ENCODE peak calls at places on chromosomes 4 and X, in seven cellular contexts. J is adrenal gland, F is kidney, N is foreskin fibroblast, R is HCT116, O is sigmoid colon, B is astrocyte. E is an unnamed sample.

GRCh38 chr4:26206339-26206738 is 114.5 kb upstream of the RBPJ start:
- DNase-seq in J (no peak), F (no peak), N (peak), R (no peak), O (peak), B (peak), E (no peak)

GRCh38 chr4:81724925-81725329 is 253.2 kb upstream of the RASGEF1B start:
- DNase-seq in J (peak), F (peak), N (no peak), R (no peak), O (peak), B (no peak), E (peak)

GRCh38 chr4:138398297-138398696 is 156.1 kb upstream of the SLC7A11 start:
- DNase-seq in J (no peak), F (no peak), N (no peak), R (no peak), O (no peak), B (no peak), E (peak)

GRCh38 chr4:55012363-55013255 is 112.8 kb downstream of the KDR start:
- DNase-seq in J (no peak), F (no peak), N (no peak), R (no peak), O (no peak), B (no peak), E (no peak)

GRCh38 chrX:118566359-118566758 is 70.7 kb downstream of the DOCK11 start:
- DNase-seq in J (no peak), F (no peak), N (peak), R (no peak), O (no peak), B (peak), E (no peak)

GRCh38 chr4:173318648-173319211 is 15.4 kb downstream of the HMGB2 start:
- DNase-seq in J (no peak), F (no peak), N (no peak), R (peak), O (no peak), B (peak), E (peak)

GRCh38 chrX:33041141-33041540 is 170.2 kb downstream of the DMD start:
- DNase-seq in J (no peak), F (no peak), N (no peak), R (no peak), O (no peak), B (no peak), E (no peak)

GRCh38 chr4:95758001-95758400 is 81.9 kb upstream of the PDHA2 start:
- DNase-seq in J (no peak), F (no peak), N (no peak), R (no peak), O (no peak), B (no peak), E (no peak)

GRCh38 chr4:140118931-140119640 is 34.9 kb downstream of the MAML3 start:
- DNase-seq in J (no peak), F (no peak), N (no peak), R (no peak), O (no peak), B (no peak), E (no peak)

GRCh38 chr4:38013461-38014366 is 53.5 kb downstream of the PTTG2 start:
- DNase-seq in J (peak), F (no peak), N (no peak), R (peak), O (peak), B (peak), E (peak)

GRCh38 chr4:97912151-97912550 is 231.1 kb downstream of the STPG2 start:
- DNase-seq in J (no peak), F (no peak), N (no peak), R (no peak), O (no peak), B (no peak), E (no peak)

GRCh38 chr4:54227261-54228063 is 1.6 kb upstream of the PDGFRA start:
- DNase-seq in J (no peak), F (peak), N (peak), R (no peak), O (peak), B (peak), E (peak)

GRCh38 chr4:31020363-31020762 is 300.2 kb downstream of the PCDH7 start:
- DNase-seq in J (no peak), F (no peak), N (no peak), R (no peak), O (no peak), B (no peak), E (no peak)

GRCh38 chrX:134727363-134727762 is 69.1 kb upstream of the PLAC1 start:
- DNase-seq in J (no peak), F (no peak), N (no peak), R (no peak), O (no peak), B (no peak), E (peak)

GRCh38 chr4:121034010-121034409 is 38.3 kb downstream of the NDNF start:
- DNase-seq in J (peak), F (no peak), N (peak), R (no peak), O (no peak), B (peak), E (peak)

GRCh38 chr4:141074098-141074878 is 59.0 kb downstream of the RNF150 start:
- DNase-seq in J (peak), F (no peak), N (no peak), R (no peak), O (no peak), B (peak), E (no peak)

GRCh38 chrX:153944800-153945150 is 332 bp upstream of the RENBP start:
- DNase-seq in J (no peak), F (no peak), N (no peak), R (no peak), O (no peak), B (no peak), E (no peak)
- H3K4me3 ChIP-seq in J (no peak), F (no peak), N (no peak), R (no peak), O (peak), B (no peak), E (no peak)

DNA sequence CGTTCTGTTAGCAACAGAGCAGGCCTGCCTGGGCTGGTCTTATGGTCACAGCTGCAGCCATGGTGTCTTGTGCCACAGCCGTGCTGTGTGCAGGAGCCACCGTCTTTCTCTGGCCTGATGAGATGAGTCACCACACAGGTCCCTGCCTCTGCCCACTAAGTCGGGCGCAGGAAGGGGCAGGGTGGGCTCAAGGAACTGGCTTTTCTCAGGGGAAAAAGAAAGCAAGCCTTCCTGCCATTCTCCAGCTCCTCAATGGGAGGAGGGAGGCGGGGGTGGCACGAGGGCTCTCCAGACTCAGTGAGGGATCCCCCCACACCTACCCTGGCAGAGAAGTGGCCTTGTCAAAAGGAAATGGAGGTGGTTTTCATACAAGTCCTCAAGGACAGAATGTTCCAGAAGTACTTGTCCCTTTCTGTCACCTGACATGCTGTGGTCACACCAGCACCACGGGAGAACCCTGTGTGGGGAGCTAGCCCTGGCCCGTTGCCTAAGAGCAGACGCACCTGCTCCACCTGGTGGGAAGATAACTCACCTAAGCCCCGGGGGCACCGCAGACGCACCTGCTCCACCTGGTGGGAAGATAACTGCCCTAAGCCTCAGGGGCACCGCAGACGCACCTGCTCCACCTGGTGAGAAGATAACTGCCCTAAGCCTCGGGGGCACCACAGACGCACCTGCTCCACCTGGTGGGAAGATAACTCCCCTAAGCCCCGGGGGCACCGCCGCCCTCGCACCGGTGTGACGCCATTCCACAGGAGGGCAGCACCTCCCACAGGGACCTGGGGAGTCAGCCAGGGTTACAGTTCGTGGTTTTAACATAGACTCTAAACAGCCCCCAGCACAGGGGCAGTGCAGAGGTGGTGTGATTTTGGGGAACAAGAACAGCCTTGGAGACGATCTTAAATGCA is 18.5 kb downstream of the UVSSA start:
- DNase-seq in J (no peak), F (peak), N (no peak), R (no peak), O (peak), B (no peak), E (no peak)
- TF ChIP-seq CTCF in J (no peak), F (no peak), N (no peak), R (peak), O (no peak), B (no peak), E (no peak)

GRCh38 chr4:4869380-4869723 is 9.9 kb downstream of the MSX1 start:
- DNase-seq in J (no peak), F (peak), N (no peak), R (no peak), O (no peak), B (no peak), E (no peak)

GRCh38 chr4:4868506-4869379 is 9.3 kb downstream of the MSX1 start:
- DNase-seq in J (no peak), F (peak), N (no peak), R (no peak), O (no peak), B (no peak), E (no peak)

GRCh38 chr4:4870493-4871266 is 11.2 kb downstream of the MSX1 start:
- DNase-seq in J (no peak), F (no peak), N (no peak), R (no peak), O (no peak), B (no peak), E (no peak)

GRCh38 chr4:4871267-4872147 is 12.0 kb downstream of the MSX1 start:
- DNase-seq in J (no peak), F (no peak), N (no peak), R (no peak), O (no peak), B (no peak), E (no peak)

DNA sequence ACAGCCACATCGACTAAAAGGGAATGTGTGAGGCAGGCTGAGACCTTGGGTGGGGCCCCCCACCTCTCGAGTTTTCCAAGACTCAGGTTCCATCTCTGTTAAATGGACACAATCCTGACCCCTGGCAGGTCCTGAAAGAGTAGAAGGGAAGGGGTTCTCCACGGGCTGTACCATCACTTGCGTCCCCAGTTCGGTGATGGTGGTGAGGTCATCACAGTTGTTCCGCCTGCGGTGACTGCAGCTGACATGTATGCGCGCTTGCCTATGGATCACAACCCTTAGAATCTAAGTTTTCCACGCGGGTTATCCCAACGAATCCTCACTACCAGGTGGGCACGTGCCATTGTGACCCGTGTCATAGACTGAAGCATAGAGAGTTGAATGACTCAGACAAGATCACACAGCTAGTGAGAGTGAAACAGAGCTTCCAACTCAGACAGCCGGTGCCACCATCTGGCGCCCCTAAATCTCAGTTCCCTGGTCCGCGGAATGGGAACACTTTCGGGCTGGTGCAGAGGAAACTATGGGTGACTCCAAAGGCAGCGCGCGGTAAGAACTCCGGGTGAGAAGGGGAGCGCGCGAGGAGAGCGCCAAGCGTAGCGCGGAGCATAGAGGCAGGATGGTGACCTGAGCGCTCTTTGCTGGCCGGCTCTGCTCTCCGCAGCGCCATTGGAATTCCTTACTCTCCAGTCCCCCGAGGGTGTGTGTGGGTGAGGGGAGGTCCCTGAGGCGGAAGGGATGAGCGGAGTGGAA is 10.4 kb downstream of the MSX1 start:
- DNase-seq in J (no peak), F (no peak), N (no peak), R (no peak), O (no peak), B (no peak), E (no peak)
- H3K4me3 ChIP-seq in J (no peak), F (no peak), N (no peak), R (no peak), O (no peak), B (no peak), E (no peak)

GRCh38 chrX:92232182-92232581 is 453.0 kb downstream of the PCDH11X start:
- DNase-seq in J (no peak), F (no peak), N (no peak), R (no peak), O (no peak), B (no peak), E (no peak)
- TF ChIP-seq CTCF in J (peak), F (no peak), N (no peak), R (no peak), O (no peak), B (peak), E (no peak)

GRCh38 chrX:150365953-150366911 is 3.1 kb downstream of the MAMLD1 start:
- DNase-seq in J (peak), F (peak), N (peak), R (no peak), O (peak), B (peak), E (no peak)
- H3K4me3 ChIP-seq in J (no peak), F (peak), N (peak), R (peak), O (peak), B (peak), E (peak)

GRCh38 chr4:176376032-176376614 is 56.4 kb downstream of the SPCS3 start:
- DNase-seq in J (no peak), F (no peak), N (no peak), R (peak), O (no peak), B (peak), E (peak)
- TF ChIP-seq CTCF in J (peak), F (peak), N (peak), R (peak), O (peak), B (peak), E (peak)

GRCh38 chrX:53305996-53306937 is 24.9 kb upstream of the IQSEC2 start:
- DNase-seq in J (no peak), F (peak), N (no peak), R (no peak), O (no peak), B (no peak), E (no peak)

GRCh38 chrX:53313746-53314105 is 32.3 kb upstream of the IQSEC2 start:
- DNase-seq in J (peak), F (no peak), N (no peak), R (no peak), O (no peak), B (no peak), E (no peak)

GRCh38 chrX:53309837-53310236 is 28.5 kb upstream of the IQSEC2 start:
- DNase-seq in J (no peak), F (no peak), N (no peak), R (no peak), O (no peak), B (no peak), E (no peak)

GRCh38 chrX:53312946-53313745 is 31.8 kb upstream of the IQSEC2 start:
- DNase-seq in J (peak), F (peak), N (peak), R (peak), O (peak), B (peak), E (peak)

GRCh38 chrX:53308836-53309235 is 27.5 kb upstream of the IQSEC2 start:
- DNase-seq in J (no peak), F (no peak), N (no peak), R (no peak), O (no peak), B (no peak), E (no peak)
- H3K4me3 ChIP-seq in J (no peak), F (no peak), N (no peak), R (no peak), O (no peak), B (no peak), E (no peak)

E was measured in bronchial epithelial cell.